ENCODE peak calls at places on chromosome 1, in eight cellular contexts. Z is cardiac muscle cell, T is NCI-H1105 treated with DMSO at 0.1 percent for 48 hours, M is ovary, H is Karpas-422, E is NCI-H2107, O is HEK293T, C is amniotic stem cell. I is an unnamed sample.
A peak's percentile ranks its signal among the peaks of the same experiment; 100 is the strongest.

GRCh38 chr1:68320349-68320748 is 88.0 kb upstream of the WLS start:
- DNase-seq in C (no peak), M (no peak), O (no peak), Z (no peak), E (no peak), T (no peak), H (no peak), I (no peak)

GRCh38 chr1:115340879-115341278 is 2.8 kb upstream of the NGF start:
- DNase-seq in E (no peak), M (no peak), H (no peak), T (no peak), O (no peak), C (no peak), Z (peak; percentile 41), I (peak; percentile 27)

GRCh38 chr1:63622847-63623566 is 29.8 kb downstream of the PGM1 start:
- DNase-seq in T (peak; percentile 52), H (no peak), O (no peak), E (peak; percentile 49), C (no peak), M (no peak), Z (peak; percentile 41), I (no peak)

GRCh38 chr1:51936531-51936930 is 54.0 kb downstream of the RAB3B start:
- DNase-seq in T (no peak), M (no peak), H (no peak), C (no peak), E (no peak), O (no peak), Z (no peak), I (peak; percentile 65)

GRCh38 chr1:179036844-179037465 is 11.3 kb downstream of the FAM20B start:
- DNase-seq in O (no peak), H (no peak), T (no peak), M (no peak), E (no peak), Z (no peak), C (no peak), I (no peak)

GRCh38 chr1:55129194-55129728 is 85.9 kb downstream of the USP24 start:
- DNase-seq in C (no peak), E (no peak), H (no peak), M (no peak), O (no peak), T (no peak), Z (no peak), I (no peak)

GRCh38 chr1:101280049-101280448 is 43.2 kb downstream of the S1PR1 start:
- DNase-seq in T (no peak), C (no peak), M (no peak), E (no peak), H (no peak), Z (no peak), O (no peak), I (no peak)

GRCh38 chr1:3323021-3323790 is 131.3 kb upstream of the ARHGEF16 start:
- DNase-seq in E (no peak), Z (no peak), T (no peak), H (no peak), M (no peak), C (no peak), O (peak; percentile 38), I (no peak)

GRCh38 chr1:194044892-194045291 is 858.5 kb upstream of the B3GALT2 start:
- DNase-seq in O (no peak), M (no peak), H (no peak), T (no peak), C (no peak), Z (no peak), E (no peak), I (peak; percentile 1)

GRCh38 chr1:68780919-68781318 is 284.0 kb upstream of the DEPDC1 start:
- DNase-seq in E (no peak), M (no peak), H (no peak), C (no peak), T (no peak), Z (no peak), O (no peak), I (no peak)

GRCh38 chr1:214446772-214447556 is 104.4 kb downstream of the PTPN14 start:
- DNase-seq in M (no peak), T (peak; percentile 0), O (no peak), E (no peak), H (peak; percentile 95), Z (no peak), C (peak; percentile 60), I (peak; percentile 90)

GRCh38 chr1:193355179-193355578 is 168.8 kb upstream of the B3GALT2 start:
- DNase-seq in Z (no peak), E (no peak), T (no peak), C (no peak), M (no peak), O (no peak), H (no peak), I (peak; percentile 65)

GRCh38 chr1:43373034-43373940 is 5.5 kb upstream of the ELOVL1 start:
- DNase-seq in C (peak; percentile 41), T (no peak), Z (no peak), O (no peak), H (no peak), M (no peak), E (no peak), I (peak; percentile 87)

GRCh38 chr1:40049745-40050144 is 9.2 kb downstream of the CAP1 start:
- DNase-seq in O (no peak), Z (no peak), H (no peak), T (no peak), C (no peak), M (no peak), E (no peak), I (no peak)

I was measured in foreskin fibroblast.